ENCODE peak calls at places on chromosomes 1 and 21, in seven cellular contexts. U, D, B, J, Q, H and X are unnamed samples.

GRCh38 chr21:45511007-45511406 is 31.2 kb downstream of the SLC19A1 start:
- DNase-seq in U (no peak), D (no peak), B (no peak), J (no peak), Q (no peak), H (no peak), X (no peak)

GRCh38 chr1:225919906-225920305 is 4.1 kb downstream of the PYCR2 start:
- DNase-seq in U (no peak), D (no peak), B (no peak), J (peak; percentile 77), Q (peak; percentile 61), H (peak; percentile 68), X (peak; percentile 61)

GRCh38 chr21:18249542-18250152 is 5.0 kb downstream of the CHODL start:
- DNase-seq in U (no peak), D (peak; percentile 5), B (peak; percentile 39), J (no peak), Q (peak; percentile 3), H (no peak), X (no peak)

GRCh38 chr1:243409284-243409683 is 153.4 kb downstream of the SDCCAG8 start:
- DNase-seq in U (no peak), D (peak; percentile 13), B (peak; percentile 25), J (no peak), Q (no peak), H (no peak), X (no peak)

GRCh38 chr21:30582850-30583249 is 7.3 kb downstream of the KRTAP22-2 start:
- DNase-seq in U (no peak), D (no peak), B (no peak), J (no peak), Q (no peak), H (no peak), X (no peak)

GRCh38 chr21:42565886-42566523 is 52.4 kb downstream of the SLC37A1 start:
- DNase-seq in U (no peak), D (no peak), B (no peak), J (no peak), Q (no peak), H (peak; percentile 5), X (no peak)

GRCh38 chr1:177219458-177220390 is 49.0 kb downstream of the BRINP2 start:
- DNase-seq in U (peak; percentile 46), D (no peak), B (no peak), J (no peak), Q (peak; percentile 62), H (no peak), X (no peak)

GRCh38 chr21:17726047-17726446 is 93.1 kb downstream of the C21orf91 start:
- DNase-seq in U (no peak), D (peak; percentile 24), B (peak; percentile 46), J (peak; percentile 7), Q (peak; percentile 12), H (no peak), X (no peak)

GRCh38 chr1:179053486-179053885 is 27.8 kb downstream of the FAM20B start:
- DNase-seq in U (no peak), D (no peak), B (no peak), J (no peak), Q (no peak), H (no peak), X (no peak)

GRCh38 chr1:12180315-12180714 is 13.5 kb downstream of the TNFRSF1B start:
- DNase-seq in U (no peak), D (peak; percentile 38), B (no peak), J (no peak), Q (peak; percentile 51), H (peak; percentile 68), X (no peak)

GRCh38 chr1:182093781-182094180 is 32.3 kb upstream of the ZNF648 start:
- DNase-seq in U (no peak), D (no peak), B (no peak), J (no peak), Q (no peak), H (no peak), X (no peak)

GRCh38 chr21:34029724-34030528 is 43.5 kb upstream of the MRPS6 start:
- DNase-seq in U (peak; percentile 42), D (peak; percentile 56), B (peak; percentile 96), J (peak; percentile 82), Q (peak; percentile 78), H (peak; percentile 55), X (peak; percentile 25)

GRCh38 chr1:223508819-223509218 is 115.6 kb downstream of the CCDC185 start:
- DNase-seq in U (no peak), D (no peak), B (no peak), J (no peak), Q (no peak), H (no peak), X (no peak)

GRCh38 chr1:216502528-216503162 is 79.4 kb upstream of the USH2A start:
- DNase-seq in U (peak; percentile 79), D (no peak), B (peak; percentile 67), J (peak; percentile 8), Q (no peak), H (no peak), X (no peak)

GRCh38 chr1:186682721-186683120 is 2.5 kb upstream of the PTGS2 start:
- DNase-seq in U (no peak), D (peak; percentile 12), B (no peak), J (peak; percentile 54), Q (no peak), H (no peak), X (no peak)

GRCh38 chr1:219020386-219020785 is 153.3 kb upstream of the LYPLAL1 start:
- DNase-seq in U (no peak), D (no peak), B (no peak), J (no peak), Q (peak; percentile 81), H (no peak), X (no peak)

GRCh38 chr1:214551436-214552173 is at the start of gene PTPN14:
- DNase-seq in U (peak; percentile 97), D (peak; percentile 96), B (peak; percentile 99), J (peak; percentile 96), Q (peak; percentile 96), H (peak; percentile 89), X (peak; percentile 89)

GRCh38 chr1:68516066-68516465 is 19.2 kb upstream of the DEPDC1 start:
- DNase-seq in U (no peak), D (no peak), B (no peak), J (no peak), Q (no peak), H (no peak), X (no peak)

GRCh38 chr1:77068013-77068412 is 151.2 kb downstream of the PIGK start:
- DNase-seq in U (no peak), D (no peak), B (peak; percentile 42), J (no peak), Q (no peak), H (no peak), X (peak; percentile 49)

GRCh38 chr1:205370780-205371179 is 14.1 kb upstream of the KLHDC8A start:
- DNase-seq in U (no peak), D (no peak), B (no peak), J (no peak), Q (no peak), H (no peak), X (no peak)
- H3K4me1 ChIP-seq in U (peaks cover 38% of the 10 kb centered on the region), D (no peaks in the 10 kb centered on the region), B (peaks cover 2% of the 10 kb centered on the region), J (peaks cover 19% of the 10 kb centered on the region), Q (peaks cover 3% of the 10 kb centered on the region), H (peaks cover 18% of the 10 kb centered on the region), X (peaks cover 17% of the 10 kb centered on the region)

GRCh38 chr1:202644219-202645096 is 65.8 kb downstream of the SYT2 start:
- DNase-seq in U (peak; percentile 36), D (no peak), B (no peak), J (no peak), Q (no peak), H (no peak), X (no peak)
- H3K27me3 ChIP-seq in U (peaks cover 56% of the 10 kb centered on the region), D (peaks cover 2% of the 10 kb centered on the region), B (no peaks in the 10 kb centered on the region), J (peaks cover 77% of the 10 kb centered on the region), Q (peaks cover 90% of the 10 kb centered on the region), H (peaks cover 6% of the 10 kb centered on the region), X (peaks cover 81% of the 10 kb centered on the region)

DNA sequence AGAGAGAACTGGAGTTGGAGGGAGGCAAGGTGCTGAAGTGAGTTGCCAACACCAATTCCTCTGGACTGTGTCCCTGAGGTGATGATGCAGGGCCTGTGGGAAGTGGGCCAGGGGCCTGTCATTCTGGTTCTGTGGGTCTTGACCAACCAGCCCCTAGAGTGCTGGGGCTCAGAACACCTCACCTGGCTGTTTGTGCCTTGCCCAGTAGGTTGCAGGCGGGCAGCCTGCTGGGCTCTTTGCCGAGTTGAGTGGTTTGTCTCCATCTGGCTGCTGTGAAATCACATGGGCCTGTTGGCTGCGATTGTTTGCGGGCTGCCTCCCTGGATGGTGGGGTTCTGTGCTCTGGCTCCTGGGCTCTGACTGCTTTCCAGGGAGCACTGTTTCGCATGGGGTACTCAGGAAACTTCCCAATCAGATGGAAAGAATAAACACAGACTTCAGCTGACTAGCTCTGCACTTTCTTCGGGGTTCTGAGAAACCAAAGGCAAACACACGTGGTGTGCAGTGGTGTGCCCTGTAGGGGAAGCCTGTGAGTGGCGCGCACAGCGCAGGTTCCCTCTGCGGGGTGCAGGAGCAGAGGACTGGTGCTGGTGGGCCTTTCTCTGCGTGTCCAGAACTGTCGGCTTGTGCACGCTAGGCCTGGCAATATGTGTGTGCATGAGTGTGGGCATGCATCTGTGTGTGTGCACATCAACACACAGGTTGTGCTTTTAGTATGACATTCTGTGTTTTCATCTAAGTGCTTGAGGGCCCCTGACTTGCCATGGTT is 95.1 kb downstream of the RHOU start:
- DNase-seq in U (no peak), D (no peak), B (no peak), J (no peak), Q (no peak), H (no peak), X (no peak)
- H3K4me1 ChIP-seq in U (no peaks in the 10 kb centered on the region), D (peaks cover 30% of the 10 kb centered on the region), B (no peaks in the 10 kb centered on the region), J (peaks cover 7% of the 10 kb centered on the region), Q (peaks cover 18% of the 10 kb centered on the region), H (no peaks in the 10 kb centered on the region), X (no peaks in the 10 kb centered on the region)

GRCh38 chr1:165383067-165383466 is 26.6 kb upstream of the LMX1A start:
- DNase-seq in U (no peak), D (no peak), B (peak; percentile 33), J (peak; percentile 28), Q (no peak), H (peak; percentile 83), X (no peak)
- H3K27me3 ChIP-seq in U (peaks cover 50% of the 10 kb centered on the region), D (no peaks in the 10 kb centered on the region), B (peaks cover 2% of the 10 kb centered on the region), J (peaks cover 1% of the 10 kb centered on the region), Q (peaks cover 5% of the 10 kb centered on the region), H (no peaks in the 10 kb centered on the region), X (peaks cover 8% of the 10 kb centered on the region)

DNA sequence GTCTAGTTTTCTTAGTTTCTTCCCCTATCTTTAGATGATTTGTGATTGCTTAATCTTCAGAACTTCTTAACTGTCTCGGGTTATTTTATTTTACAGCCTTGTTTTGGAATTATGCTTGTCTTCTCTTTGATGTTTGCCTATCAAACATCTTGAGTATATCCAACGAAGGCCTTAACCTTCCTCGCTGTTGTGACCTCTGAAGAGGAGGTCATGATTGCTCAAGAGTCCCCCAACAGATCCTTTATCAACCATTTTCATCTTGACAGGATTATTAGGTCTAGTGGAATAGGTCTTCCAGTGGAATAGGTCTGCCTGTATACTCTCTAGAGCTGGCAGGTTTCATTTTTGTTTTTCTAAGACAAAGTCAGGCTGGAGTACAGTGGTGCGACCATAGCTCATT is 45.7 kb downstream of the UBE4B start:
- DNase-seq in U (no peak), D (no peak), B (no peak), J (no peak), Q (no peak), H (peak; percentile 77), X (no peak)
- H3K4me1 ChIP-seq in U (peaks cover 21% of the 10 kb centered on the region), D (peaks cover 12% of the 10 kb centered on the region), B (no peaks in the 10 kb centered on the region), J (peaks cover 8% of the 10 kb centered on the region), Q (peaks cover 9% of the 10 kb centered on the region), H (peaks cover 4% of the 10 kb centered on the region), X (peaks cover 6% of the 10 kb centered on the region)

GRCh38 chr1:203208181-203208580 is 21.3 kb downstream of the CHIT1 start:
- DNase-seq in U (no peak), D (no peak), B (no peak), J (no peak), Q (no peak), H (no peak), X (no peak)
- H3K27me3 ChIP-seq in U (peaks cover under 1% of the 10 kb centered on the region), D (no peaks in the 10 kb centered on the region), B (no peaks in the 10 kb centered on the region), J (peaks cover 4% of the 10 kb centered on the region), Q (no peaks in the 10 kb centered on the region), H (no peaks in the 10 kb centered on the region), X (no peaks in the 10 kb centered on the region)